ENCODE peak calls at places on chromosomes 11 and 22, in ten cellular contexts. I is spleen, T is heart left ventricle, N is cardiac muscle cell, K is brain microvascular endothelial cell, F is IMR-90, M is left ventricle myocardium inferior, G is tibial artery, J is lower lobe of right lung, Q is GM23338. P is an unnamed sample.

GRCh38 chr11:725624-726202 is 19.7 kb downstream of the EPS8L2 start:
- DNase-seq in I (peak; percentile 81), M (no peak), Q (peak; percentile 63), N (no peak), G (no peak), K (no peak), J (no peak), F (no peak), T (no peak), P (no peak)

GRCh38 chr11:133549796-133550195 is 17.5 kb upstream of the OPCML start:
- DNase-seq in T (no peak), G (no peak), K (no peak), M (no peak), I (no peak), Q (no peak), N (no peak), F (no peak), J (no peak), P (no peak)

GRCh38 chr11:61607426-61607825 is 26.6 kb upstream of the SYT7 start:
- DNase-seq in G (no peak), I (no peak), M (no peak), T (no peak), J (no peak), Q (no peak), F (peak; percentile 19), N (no peak), K (no peak), P (no peak)

GRCh38 chr22:37088108-37088605 is 21.4 kb downstream of the TMPRSS6 start:
- DNase-seq in Q (no peak), F (peak; percentile 4), T (no peak), I (no peak), N (no peak), M (no peak), K (peak; percentile 12), G (no peak), J (no peak), P (peak; percentile 24)

GRCh38 chr11:46719048-46719542 is at the start of gene F2:
- DNase-seq in F (no peak), Q (no peak), M (no peak), G (no peak), K (no peak), J (no peak), T (no peak), N (no peak), I (no peak), P (no peak)

GRCh38 chr11:15446929-15447328 is 332.2 kb downstream of the INSC start:
- DNase-seq in F (no peak), G (no peak), I (no peak), K (no peak), Q (no peak), N (no peak), M (no peak), J (no peak), T (no peak), P (no peak)

GRCh38 chr11:64165842-64166635 is at the start of gene MACROD1:
- DNase-seq in J (peak; percentile 93), K (peak; percentile 69), G (peak; percentile 92), Q (peak; percentile 96), N (peak; percentile 87), M (peak; percentile 91), I (peak; percentile 93), T (peak; percentile 87), F (peak; percentile 75), P (peak; percentile 18)

GRCh38 chr11:124329787-124330478 is 9.9 kb upstream of the OR8D2 start:
- DNase-seq in M (no peak), N (no peak), T (no peak), F (peak; percentile 2), I (no peak), Q (peak; percentile 2), J (no peak), G (no peak), K (no peak), P (no peak)

GRCh38 chr11:103069367-103069766 is 22.6 kb downstream of the DCUN1D5 start:
- DNase-seq in T (no peak), F (no peak), M (no peak), Q (no peak), G (no peak), I (no peak), N (no peak), J (no peak), K (no peak), P (no peak)

GRCh38 chr11:45643585-45643984 is 21.8 kb downstream of the CHST1 start:
- DNase-seq in M (no peak), T (no peak), N (no peak), I (peak; percentile 21), F (no peak), Q (no peak), G (no peak), K (no peak), J (no peak), P (no peak)

GRCh38 chr11:134071306-134071705 is 2.4 kb downstream of the JAM3 start:
- DNase-seq in G (no peak), N (no peak), I (no peak), T (no peak), K (no peak), F (no peak), M (no peak), Q (no peak), J (no peak), P (no peak)

GRCh38 chr22:41003041-41003440 is 51.9 kb downstream of the RBX1 start:
- DNase-seq in Q (peak; percentile 24), M (no peak), N (no peak), F (no peak), K (no peak), T (no peak), I (no peak), G (no peak), J (no peak), P (no peak)

GRCh38 chr11:134466909-134467567 is 55.0 kb upstream of the B3GAT1 start:
- DNase-seq in F (no peak), K (no peak), T (no peak), N (no peak), Q (no peak), J (no peak), G (no peak), M (no peak), I (no peak), P (no peak)

GRCh38 chr11:17294033-17294432 is 17.5 kb downstream of the NUCB2 start:
- DNase-seq in N (no peak), Q (no peak), F (no peak), M (no peak), J (no peak), I (no peak), K (no peak), G (no peak), T (no peak), P (no peak)

GRCh38 chr11:69468911-69469885 is 12.3 kb upstream of the LINC01488 start:
- DNase-seq in M (peak; percentile 12), Q (no peak), F (no peak), J (no peak), N (no peak), G (no peak), K (no peak), I (peak; percentile 54), T (no peak), P (no peak)

DNA sequence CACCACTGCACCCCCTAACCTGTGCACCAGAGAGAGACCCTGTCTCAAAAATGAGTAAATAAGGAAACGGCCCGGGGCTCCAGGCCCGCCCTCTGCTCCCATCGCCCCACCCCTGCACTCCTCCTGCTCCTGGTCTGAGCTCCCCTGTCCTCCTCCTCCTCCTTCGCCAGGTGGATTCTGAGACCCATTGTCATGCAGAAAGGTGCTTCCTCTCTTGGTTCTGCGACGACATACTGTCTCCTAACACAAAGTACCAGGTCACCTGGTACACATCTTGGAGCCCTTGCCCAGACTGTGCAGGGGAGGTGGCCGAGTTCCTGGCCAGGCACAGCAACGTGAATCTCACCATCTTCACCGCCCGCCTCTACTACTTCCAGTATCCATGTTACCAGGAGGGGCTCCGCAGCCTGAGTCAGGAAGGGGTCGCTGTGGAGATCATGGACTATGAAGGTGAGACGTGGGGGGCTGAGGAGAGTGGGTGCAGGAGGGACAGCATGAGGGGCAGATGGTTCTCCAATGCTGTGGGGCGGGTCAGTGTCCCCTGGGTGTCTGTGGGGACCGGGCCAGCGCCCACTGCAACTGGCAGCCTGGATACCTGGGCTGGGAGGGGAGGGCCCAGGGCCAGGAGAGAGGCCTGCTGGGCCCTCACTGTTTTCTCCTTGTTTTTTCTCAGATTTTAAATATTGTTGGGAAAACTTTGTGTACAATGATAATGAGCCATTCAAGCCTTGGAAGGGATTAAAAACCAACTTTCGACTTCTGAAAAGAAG is 3.1 kb upstream of the APOBEC3D start:
- DNase-seq in J (no peak), T (no peak), M (no peak), G (no peak), K (no peak), F (no peak), N (no peak), I (no peak), Q (peak; percentile 91), P (no peak)
- TF ChIP-seq CTCF in J (no peak), T (no peak), M (no peak), G (no peak), K (no peak), F (no peak), N (no peak), I (no peak), Q (peak; percentile 32), P (no peak)

DNA sequence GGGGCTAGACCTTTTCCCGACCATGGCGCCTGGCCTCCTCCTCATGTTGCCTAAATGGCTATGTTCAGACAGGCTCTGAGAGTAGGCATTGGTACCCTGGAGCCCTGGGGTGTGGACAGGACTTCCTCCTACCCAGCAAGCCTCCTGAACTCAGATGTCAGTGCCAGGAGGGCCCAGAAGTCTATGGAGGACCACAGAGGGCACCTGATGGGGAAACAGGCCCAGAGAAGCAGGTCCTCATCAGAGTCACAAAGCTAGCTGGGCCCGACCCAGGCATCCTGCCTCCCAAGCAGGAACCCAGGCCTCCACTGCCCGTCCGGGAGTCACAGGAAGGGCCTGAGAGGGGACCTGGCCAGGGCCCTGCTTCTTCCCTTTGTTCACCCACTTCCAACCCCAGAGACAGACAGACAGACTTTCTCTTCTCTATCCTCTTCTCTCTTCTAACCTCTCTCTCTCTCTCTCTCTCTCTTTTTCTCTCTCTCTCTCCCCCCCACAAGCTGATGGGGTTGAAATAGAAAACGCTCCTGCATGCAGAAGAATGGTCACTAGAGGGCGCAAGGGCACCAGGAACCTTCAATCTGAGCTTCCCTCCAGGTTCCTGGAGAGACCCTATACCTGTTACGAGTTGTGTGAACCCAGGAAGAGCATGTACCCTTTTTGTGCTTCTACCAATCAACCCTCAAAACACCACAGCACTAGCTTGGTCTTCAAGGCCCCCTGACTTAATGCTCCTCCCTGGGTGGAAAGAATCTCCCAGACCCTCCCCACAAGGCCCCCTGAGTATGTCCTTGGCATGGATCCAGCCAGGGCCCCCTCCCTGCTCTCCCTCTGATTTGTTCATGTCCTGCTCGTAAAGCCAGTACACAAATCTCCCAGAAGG is 27.1 kb downstream of the ARAP1 start:
- DNase-seq in G (peak; percentile 81), J (no peak), N (peak; percentile 91), F (peak; percentile 84), T (peak; percentile 62), M (peak; percentile 69), Q (peak; percentile 92), K (peak; percentile 72), I (peak; percentile 85), P (no peak)
- H3K27me3 ChIP-seq in G (no peaks in the 10 kb centered on the region), J (no peaks in the 10 kb centered on the region), N (no peaks in the 10 kb centered on the region), F (no peaks in the 10 kb centered on the region), T (no peaks in the 10 kb centered on the region), M (no peaks in the 10 kb centered on the region), Q (no peaks in the 10 kb centered on the region), K (no peaks in the 10 kb centered on the region), I (no peaks in the 10 kb centered on the region), P (no peaks in the 10 kb centered on the region)

GRCh38 chr11:131349368-131350086 is 20.9 kb upstream of the NTM start:
- DNase-seq in F (no peak), T (no peak), I (no peak), N (no peak), K (no peak), Q (peak; percentile 21), J (no peak), M (no peak), G (no peak), P (no peak)
- TF ChIP-seq CTCF in F (no peak), T (no peak), I (no peak), N (no peak), K (no peak), Q (peak; percentile 46), J (no peak), M (no peak), G (no peak), P (no peak)

GRCh38 chr11:118353084-118353710 is 6.2 kb upstream of the UBE4A start:
- DNase-seq in M (no peak), K (no peak), Q (peak; percentile 54), N (peak; percentile 10), I (no peak), J (no peak), F (peak; percentile 5), T (no peak), G (no peak), P (no peak)
- H3K27me3 ChIP-seq in M (peaks cover 28% of the 10 kb centered on the region), K (no peaks in the 10 kb centered on the region), Q (peaks cover 3% of the 10 kb centered on the region), N (peaks cover 65% of the 10 kb centered on the region), I (no peaks in the 10 kb centered on the region), J (no peaks in the 10 kb centered on the region), F (peaks cover 11% of the 10 kb centered on the region), T (no peaks in the 10 kb centered on the region), G (peaks cover 5% of the 10 kb centered on the region), P (peaks cover 4% of the 10 kb centered on the region)

P was measured in BJ.